ENCODE peak calls at places on chromosomes 13 and 19, in nine cellular contexts. T is AG08396; Z is effector memory CD4-positive, alpha-beta T cell; O is DMS 273 treated with DMSO at 0.1 percent for 48 hours; G is activated T-cell treated with anti-CD3 and anti-CD28 coated beads for 1 hour; V is NCI-H345; W is anterior cingulate cortex; B is stromal cell of bone marrow; Q is activated CD4-positive, alpha-beta T cell treated with anti-CD3 and anti-CD28 coated beads, Interleukin-2, amount 50 U/mL, for 24 hours. K is an unnamed sample.

GRCh38 chr13:73657821-73658540 is 476.2 kb downstream of the KLF12 start:
- DNase-seq in T (no peak), Z (no peak), O (no peak), G (no peak), V (no peak), W (peak), B (peak), Q (no peak), K (no peak)

GRCh38 chr19:46202872-46203860 is 26.4 kb upstream of the IGFL1 start:
- DNase-seq in T (no peak), Z (no peak), O (no peak), G (no peak), V (no peak), W (no peak), B (no peak), Q (no peak), K (no peak)

GRCh38 chr13:106008540-106008939 is 526.9 kb downstream of the EFNB2 start:
- DNase-seq in T (no peak), Z (no peak), O (no peak), G (no peak), V (no peak), W (no peak), B (no peak), Q (no peak), K (no peak)

GRCh38 chr13:27708325-27708724 is 84.0 kb upstream of the GSX1 start:
- DNase-seq in T (no peak), Z (no peak), O (no peak), G (no peak), V (no peak), W (no peak), B (no peak), Q (no peak), K (no peak)

GRCh38 chr19:460877-461609 is at the start of gene SHC2:
- DNase-seq in T (no peak), Z (no peak), O (no peak), G (no peak), V (peak), W (peak), B (no peak), Q (no peak), K (no peak)

GRCh38 chr19:31427857-31428256 is 78.6 kb upstream of the TSHZ3 start:
- DNase-seq in T (no peak), Z (no peak), O (no peak), G (no peak), V (no peak), W (no peak), B (no peak), Q (no peak), K (no peak)

GRCh38 chr19:48624067-48624594 is 4.8 kb downstream of the SPHK2 start:
- DNase-seq in T (peak), Z (peak), O (peak), G (peak), V (peak), W (peak), B (peak), Q (peak), K (peak)

GRCh38 chr19:33300016-33300981 is 2.0 kb downstream of the CEBPA start:
- DNase-seq in T (no peak), Z (no peak), O (no peak), G (no peak), V (no peak), W (no peak), B (no peak), Q (no peak), K (no peak)

GRCh38 chr13:32370805-32371204 is 55.5 kb downstream of the BRCA2 start:
- DNase-seq in T (no peak), Z (no peak), O (no peak), G (no peak), V (no peak), W (no peak), B (no peak), Q (no peak), K (no peak)

GRCh38 chr13:36344886-36345437 is 1.2 kb downstream of the SPART start:
- DNase-seq in T (no peak), Z (peak), O (no peak), G (peak), V (no peak), W (peak), B (no peak), Q (no peak), K (no peak)

GRCh38 chr13:72920097-72920496 is 138.2 kb downstream of the PIBF1 start:
- DNase-seq in T (peak), Z (no peak), O (no peak), G (no peak), V (no peak), W (no peak), B (peak), Q (no peak), K (no peak)

GRCh38 chr13:74129500-74130144 is 4.6 kb downstream of the KLF12 start:
- DNase-seq in T (no peak), Z (peak), O (no peak), G (no peak), V (no peak), W (no peak), B (no peak), Q (no peak), K (no peak)

GRCh38 chr13:51793570-51794273 is 10.2 kb downstream of the DHRS12 start:
- DNase-seq in T (peak), Z (no peak), O (no peak), G (no peak), V (no peak), W (peak), B (peak), Q (peak), K (peak)

GRCh38 chr13:27621366-27622101 is at the start of gene POLR1D:
- DNase-seq in T (peak), Z (peak), O (peak), G (peak), V (peak), W (peak), B (no peak), Q (peak), K (peak)

GRCh38 chr13:97866346-97866745 is 87.1 kb upstream of the IPO5 start:
- DNase-seq in T (no peak), Z (no peak), O (no peak), G (no peak), V (no peak), W (no peak), B (no peak), Q (no peak), K (no peak)

GRCh38 chr19:899363-900301 is 6.3 kb downstream of the RNU6-9 start:
- DNase-seq in T (no peak), Z (no peak), O (no peak), G (no peak), V (no peak), W (no peak), B (no peak), Q (no peak), K (no peak)

GRCh38 chr13:22102237-22102636 is 431.4 kb downstream of the FGF9 start:
- DNase-seq in T (no peak), Z (no peak), O (no peak), G (no peak), V (no peak), W (no peak), B (no peak), Q (no peak), K (no peak)

GRCh38 chr13:75364131-75364713 is 117.7 kb downstream of the TBC1D4 start:
- DNase-seq in T (no peak), Z (no peak), O (no peak), G (no peak), V (no peak), W (no peak), B (no peak), Q (no peak), K (no peak)

GRCh38 chr13:98216135-98216565 is 39.1 kb upstream of the RNF113B start:
- DNase-seq in T (peak), Z (no peak), O (no peak), G (no peak), V (peak), W (peak), B (peak), Q (no peak), K (no peak)

GRCh38 chr13:24502567-24503375 is 9.8 kb downstream of the PARP4 start:
- DNase-seq in T (peak), Z (no peak), O (no peak), G (no peak), V (peak), W (peak), B (peak), Q (no peak), K (peak)

GRCh38 chr19:4455742-4456565 is 1.6 kb downstream of the UBXN6 start:
- DNase-seq in T (peak), Z (no peak), O (peak), G (no peak), V (peak), W (peak), B (peak), Q (no peak), K (peak)

GRCh38 chr19:50536662-50537305 is 23.1 kb upstream of the ASPDH start:
- DNase-seq in T (no peak), Z (no peak), O (no peak), G (no peak), V (no peak), W (no peak), B (no peak), Q (no peak), K (no peak)

GRCh38 chr19:11279505-11280236 is 16.3 kb upstream of the TSPAN16 start:
- DNase-seq in T (no peak), Z (peak), O (no peak), G (no peak), V (no peak), W (no peak), B (no peak), Q (no peak), K (no peak)

GRCh38 chr13:63605962-63606361 is 2190.3 kb upstream of the PCDH20 start:
- DNase-seq in T (no peak), Z (no peak), O (no peak), G (no peak), V (no peak), W (no peak), B (no peak), Q (no peak), K (no peak)

GRCh38 chr19:18340990-18341868 is 831 bp downstream of the PGPEP1 start:
- DNase-seq in T (peak), Z (peak), O (peak), G (peak), V (peak), W (peak), B (no peak), Q (peak), K (no peak)

GRCh38 chr13:113129921-113130750 is 7.5 kb downstream of the F10 start:
- DNase-seq in T (no peak), Z (no peak), O (no peak), G (no peak), V (no peak), W (no peak), B (no peak), Q (no peak), K (no peak)

GRCh38 chr13:30711375-30711774 is 24.0 kb upstream of the ALOX5AP start:
- DNase-seq in T (no peak), Z (no peak), O (no peak), G (no peak), V (no peak), W (no peak), B (no peak), Q (no peak), K (no peak)

GRCh38 chr19:38455031-38455430 is 21.5 kb downstream of the RYR1 start:
- DNase-seq in T (peak), Z (no peak), O (no peak), G (no peak), V (no peak), W (no peak), B (no peak), Q (no peak), K (no peak)